ENCODE peak calls at places on chromosomes 4 and X, in five cellular contexts. Z is fibroblast of the aortic adventitia, C is stromal cell of bone marrow, L is NCI-H2081, A is upper lobe of left lung. B is an unnamed sample.

GRCh38 chrX:10519761-10520160 is 100.6 kb downstream of the MID1 start:
- DNase-seq in Z (peak; percentile 22), C (no peak), L (no peak), A (no peak), B (no peak)

GRCh38 chr4:94419956-94420355 is 31.8 kb upstream of the PDLIM5 start:
- DNase-seq in Z (peak; percentile 78), C (no peak), L (no peak), A (no peak), B (no peak)

GRCh38 chr4:101102114-101102752 is 245.1 kb downstream of the PPP3CA start:
- DNase-seq in Z (peak; percentile 96), C (peak; percentile 87), L (peak; percentile 8), A (no peak), B (no peak)

GRCh38 chrX:132738951-132739350 is 219.5 kb downstream of the HS6ST2 start:
- DNase-seq in Z (no peak), C (no peak), L (no peak), A (no peak), B (no peak)

GRCh38 chr4:8665406-8666360 is 73.1 kb downstream of the CPZ start:
- DNase-seq in Z (no peak), C (no peak), L (no peak), A (no peak), B (no peak)

GRCh38 chrX:77962068-77962902 is 7.2 kb downstream of the PGAM4 start:
- DNase-seq in Z (no peak), C (no peak), L (no peak), A (no peak), B (no peak)

GRCh38 chr4:8688041-8688907 is 95.7 kb downstream of the CPZ start:
- DNase-seq in Z (no peak), C (no peak), L (no peak), A (no peak), B (no peak)

GRCh38 chr4:153758688-153759406 is 977 bp downstream of the RNF175 start:
- DNase-seq in Z (no peak), C (no peak), L (no peak), A (no peak), B (no peak)

GRCh38 chr4:172596206-172596605 is 572.4 kb upstream of the GALNT7 start:
- DNase-seq in Z (no peak), C (no peak), L (no peak), A (no peak), B (no peak)

GRCh38 chrX:72306085-72306801 is 529 bp upstream of the CITED1 start:
- DNase-seq in Z (no peak), C (no peak), L (no peak), A (no peak), B (no peak)

GRCh38 chrX:28847423-28847822 is 260.2 kb downstream of the IL1RAPL1 start:
- DNase-seq in Z (peak; percentile 22), C (no peak), L (no peak), A (no peak), B (no peak)

GRCh38 chrX:153820601-153821000 is 9.7 kb downstream of the PDZD4 start:
- DNase-seq in Z (no peak), C (no peak), L (no peak), A (no peak), B (no peak)

GRCh38 chr4:78608684-78609083 is 57.1 kb downstream of the ANXA3 start:
- DNase-seq in Z (no peak), C (no peak), L (no peak), A (no peak), B (no peak)

GRCh38 chr4:153204247-153205027 is at the start of gene TRIM2:
- DNase-seq in Z (peak; percentile 79), C (peak; percentile 53), L (no peak), A (peak; percentile 84), B (no peak)

GRCh38 chr4:48944659-48945290 is 38.2 kb upstream of the OCIAD2 start:
- DNase-seq in Z (no peak), C (no peak), L (no peak), A (no peak), B (no peak)

GRCh38 chr4:1595789-1596325 is 88.3 kb downstream of the FAM53A start:
- DNase-seq in Z (no peak), C (no peak), L (no peak), A (no peak), B (no peak)

GRCh38 chr4:185839204-185839712 is 27.3 kb upstream of the SORBS2 start:
- DNase-seq in Z (peak; percentile 95), C (peak; percentile 91), L (no peak), A (no peak), B (no peak)

GRCh38 chr4:42067264-42067663 is 76.9 kb downstream of the SLC30A9 start:
- DNase-seq in Z (no peak), C (no peak), L (no peak), A (no peak), B (no peak)

GRCh38 chrX:40816906-40817305 is 81.6 kb upstream of the MED14 start:
- DNase-seq in Z (no peak), C (no peak), L (no peak), A (no peak), B (no peak)

GRCh38 chrX:23773601-23774175 is 9.3 kb upstream of the SAT1 start:
- DNase-seq in Z (no peak), C (no peak), L (no peak), A (peak; percentile 42), B (no peak)

GRCh38 chr4:182277402-182277801 is 34.2 kb downstream of the TENM3 start:
- DNase-seq in Z (no peak), C (no peak), L (no peak), A (no peak), B (no peak)

GRCh38 chr4:151355155-151355554 is 29.8 kb upstream of the SH3D19 start:
- DNase-seq in Z (no peak), C (no peak), L (no peak), A (no peak), B (no peak)

B was measured in type B pancreatic cell.